ENCODE peak calls at places on chromosomes 6 and 20, in five cellular contexts. One of them, this sample, is unnamed.

GRCh38 chr20:35271904-35272303 is 6.0 kb downstream of the MMP24OS start:
- DNase-seq in WERI-Rb-1: no peak
- DNase-seq in upper lobe of right lung: no peak
- DNase-seq in AG04450: no peak
- DNase-seq in uterus: no peak
- DNase-seq in this sample: no peak

GRCh38 chr20:5078399-5078958 is 41.3 kb downstream of the PCNA start:
- DNase-seq in WERI-Rb-1: no peak
- DNase-seq in upper lobe of right lung: peak; percentile 78
- DNase-seq in AG04450: no peak
- DNase-seq in uterus: no peak
- DNase-seq in this sample: no peak

GRCh38 chr20:36861875-36862801 is 13.8 kb upstream of the TLDC2 start:
- DNase-seq in WERI-Rb-1: peak; percentile 66
- DNase-seq in upper lobe of right lung: peak; percentile 76
- DNase-seq in AG04450: no peak
- DNase-seq in uterus: peak; percentile 90
- DNase-seq in this sample: peak; percentile 88

GRCh38 chr20:38810926-38811325 is 5.4 kb downstream of the PPP1R16B start:
- DNase-seq in WERI-Rb-1: no peak
- DNase-seq in upper lobe of right lung: no peak
- DNase-seq in AG04450: no peak
- DNase-seq in uterus: no peak
- DNase-seq in this sample: no peak

GRCh38 chr6:128111096-128111495 is 210.2 kb upstream of the THEMIS start:
- DNase-seq in WERI-Rb-1: no peak
- DNase-seq in upper lobe of right lung: no peak
- DNase-seq in AG04450: no peak
- DNase-seq in uterus: no peak
- DNase-seq in this sample: no peak

GRCh38 chr6:55666811-55667210 is 87.8 kb upstream of the HMGCLL1 start:
- DNase-seq in WERI-Rb-1: no peak
- DNase-seq in upper lobe of right lung: no peak
- DNase-seq in AG04450: no peak
- DNase-seq in uterus: no peak
- DNase-seq in this sample: no peak

GRCh38 chr6:10390495-10391298 is 24.2 kb downstream of the TFAP2A start:
- DNase-seq in WERI-Rb-1: no peak
- DNase-seq in upper lobe of right lung: no peak
- DNase-seq in AG04450: no peak
- DNase-seq in uterus: no peak
- DNase-seq in this sample: no peak

GRCh38 chr20:36279362-36279761 is 26.8 kb upstream of the DLGAP4 start:
- DNase-seq in WERI-Rb-1: no peak
- DNase-seq in upper lobe of right lung: no peak
- DNase-seq in AG04450: no peak
- DNase-seq in uterus: no peak
- DNase-seq in this sample: no peak

GRCh38 chr6:158894192-158894591 is 75.0 kb upstream of the EZR start:
- DNase-seq in WERI-Rb-1: no peak
- DNase-seq in upper lobe of right lung: no peak
- DNase-seq in AG04450: peak; percentile 78
- DNase-seq in uterus: no peak
- DNase-seq in this sample: peak; percentile 90

GRCh38 chr6:84583784-84584183 is 180.6 kb downstream of the TBX18 start:
- DNase-seq in WERI-Rb-1: no peak
- DNase-seq in upper lobe of right lung: no peak
- DNase-seq in AG04450: no peak
- DNase-seq in uterus: no peak
- DNase-seq in this sample: no peak

GRCh38 chr20:34473262-34473883 is 42.8 kb upstream of the DYNLRB1 start:
- DNase-seq in WERI-Rb-1: peak; percentile 85
- DNase-seq in upper lobe of right lung: no peak
- DNase-seq in AG04450: no peak
- DNase-seq in uterus: peak; percentile 45
- DNase-seq in this sample: peak; percentile 25

GRCh38 chr20:19081937-19082336 is 130.5 kb upstream of the SLC24A3 start:
- DNase-seq in WERI-Rb-1: no peak
- DNase-seq in upper lobe of right lung: no peak
- DNase-seq in AG04450: no peak
- DNase-seq in uterus: no peak
- DNase-seq in this sample: no peak

GRCh38 chr6:156396068-156396771 is 381.0 kb upstream of the ARID1B start:
- DNase-seq in WERI-Rb-1: no peak
- DNase-seq in upper lobe of right lung: no peak
- DNase-seq in AG04450: no peak
- DNase-seq in uterus: no peak
- DNase-seq in this sample: no peak

GRCh38 chr6:13560651-13561044 is 13.8 kb upstream of the SIRT5 start:
- DNase-seq in WERI-Rb-1: no peak
- DNase-seq in upper lobe of right lung: no peak
- DNase-seq in AG04450: no peak
- DNase-seq in uterus: no peak
- DNase-seq in this sample: no peak

GRCh38 chr6:91505199-91505598 is 918.3 kb upstream of the MAP3K7 start:
- DNase-seq in WERI-Rb-1: no peak
- DNase-seq in upper lobe of right lung: no peak
- DNase-seq in AG04450: no peak
- DNase-seq in uterus: no peak
- DNase-seq in this sample: no peak

GRCh38 chr20:444862-445426 is 17.4 kb downstream of the TBC1D20 start:
- DNase-seq in WERI-Rb-1: no peak
- DNase-seq in upper lobe of right lung: no peak
- DNase-seq in AG04450: no peak
- DNase-seq in uterus: no peak
- DNase-seq in this sample: no peak

GRCh38 chr6:29487660-29488059 is at the start of gene MAS1L:
- DNase-seq in WERI-Rb-1: no peak
- DNase-seq in upper lobe of right lung: no peak
- DNase-seq in AG04450: no peak
- DNase-seq in uterus: no peak
- DNase-seq in this sample: no peak

GRCh38 chr6:52416629-52417151 is 3.5 kb upstream of the EFHC1 start:
- DNase-seq in WERI-Rb-1: peak; percentile 58
- DNase-seq in upper lobe of right lung: no peak
- DNase-seq in AG04450: no peak
- DNase-seq in uterus: no peak
- DNase-seq in this sample: peak; percentile 50

GRCh38 chr6:52415333-52415732 is 4.8 kb upstream of the EFHC1 start:
- DNase-seq in WERI-Rb-1: no peak
- DNase-seq in upper lobe of right lung: no peak
- DNase-seq in AG04450: no peak
- DNase-seq in uterus: no peak
- DNase-seq in this sample: no peak

GRCh38 chr6:52417675-52418111 is 2.4 kb upstream of the EFHC1 start:
- DNase-seq in WERI-Rb-1: peak; percentile 33
- DNase-seq in upper lobe of right lung: no peak
- DNase-seq in AG04450: no peak
- DNase-seq in uterus: no peak
- DNase-seq in this sample: peak; percentile 77

GRCh38 chr6:52418606-52419005 is 1.5 kb upstream of the EFHC1 start:
- DNase-seq in WERI-Rb-1: no peak
- DNase-seq in upper lobe of right lung: no peak
- DNase-seq in AG04450: no peak
- DNase-seq in uterus: no peak
- DNase-seq in this sample: no peak

GRCh38 chr6:52415917-52416628 is 4.1 kb upstream of the EFHC1 start:
- DNase-seq in WERI-Rb-1: no peak
- DNase-seq in upper lobe of right lung: no peak
- DNase-seq in AG04450: no peak
- DNase-seq in uterus: no peak
- DNase-seq in this sample: no peak
- H3K4me3 ChIP-seq in WERI-Rb-1: no peak overlapping the region
- H3K4me3 ChIP-seq in upper lobe of right lung: no peak overlapping the region
- H3K4me3 ChIP-seq in AG04450: no peak overlapping the region
- H3K4me3 ChIP-seq in uterus: no peak overlapping the region
- H3K4me3 ChIP-seq in this sample: no peak overlapping the region

DNA sequence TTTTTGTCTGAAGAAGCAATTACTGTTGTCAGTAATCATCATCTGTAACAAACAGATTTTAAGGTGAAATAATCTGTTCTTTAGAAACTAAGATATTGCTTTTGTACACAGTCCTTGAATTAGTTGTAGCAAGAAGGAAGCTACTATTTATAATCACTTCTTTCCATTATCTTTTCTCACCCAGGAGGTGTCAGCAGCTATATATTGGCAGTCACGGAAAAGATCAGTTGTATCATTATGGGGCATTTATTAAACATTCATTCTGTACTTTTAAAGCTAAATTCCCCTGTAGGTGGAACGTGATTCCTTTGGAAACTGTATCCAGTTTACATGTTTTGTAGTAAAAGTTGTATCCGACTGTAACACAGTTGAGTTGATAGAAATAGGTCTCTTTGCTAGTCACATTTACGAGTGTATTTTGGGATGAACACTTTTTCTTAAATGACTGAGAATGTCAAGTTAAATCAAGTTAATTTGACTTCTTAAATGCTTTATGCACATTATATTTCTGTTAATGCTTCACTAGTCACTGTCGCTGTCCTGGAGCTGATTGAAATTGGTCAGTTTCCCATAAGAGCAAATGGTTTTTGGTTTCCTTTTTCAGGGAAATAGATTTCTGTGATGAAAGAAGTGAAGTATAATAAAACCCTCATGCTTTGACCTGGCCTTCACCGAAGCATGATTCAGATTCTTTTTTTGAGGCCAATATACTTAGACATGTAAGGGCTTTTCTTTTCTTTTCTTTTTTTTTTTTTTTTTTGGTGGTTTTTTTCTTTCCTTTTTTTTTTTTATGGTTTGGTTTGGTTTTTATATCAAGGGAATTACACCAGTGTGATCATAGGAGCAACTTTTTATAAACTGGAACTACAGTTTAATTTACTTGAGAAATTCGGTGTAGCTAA is 5.1 kb downstream of the QKI start:
- DNase-seq in WERI-Rb-1: no peak
- DNase-seq in upper lobe of right lung: no peak
- DNase-seq in AG04450: no peak
- DNase-seq in uterus: no peak
- DNase-seq in this sample: no peak
- H3K4me3 ChIP-seq in WERI-Rb-1: no peak overlapping the region
- H3K4me3 ChIP-seq in upper lobe of right lung: peak overlapping the region; percentile 83
- H3K4me3 ChIP-seq in AG04450: peak overlapping the region; percentile 23
- H3K4me3 ChIP-seq in uterus: peak overlapping the region; percentile 14
- H3K4me3 ChIP-seq in this sample: peak overlapping the region; percentile 65

DNA sequence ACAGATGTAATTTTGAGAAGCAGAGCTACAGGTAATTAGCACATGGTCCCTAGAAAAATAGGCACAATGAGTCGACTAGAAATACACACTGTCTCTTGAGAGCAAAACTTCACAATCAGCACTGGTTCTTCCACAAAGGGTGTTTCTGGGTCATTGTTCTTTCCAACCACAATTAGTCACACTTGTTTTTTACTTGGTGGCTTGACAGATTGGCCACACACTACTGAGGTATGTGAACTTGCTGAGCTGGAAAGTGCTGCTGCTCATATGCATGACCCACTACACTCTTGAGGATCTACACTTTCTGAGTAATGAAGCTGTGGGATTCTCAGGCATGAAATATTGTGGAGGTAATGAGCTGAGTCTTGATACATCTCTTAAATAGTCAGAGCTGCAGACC is 347.7 kb downstream of the BCKDHB start:
- DNase-seq in WERI-Rb-1: no peak
- DNase-seq in upper lobe of right lung: no peak
- DNase-seq in AG04450: no peak
- DNase-seq in uterus: no peak
- DNase-seq in this sample: peak; percentile 76
- H3K4me3 ChIP-seq in WERI-Rb-1: no peak overlapping the region
- H3K4me3 ChIP-seq in upper lobe of right lung: no peak overlapping the region
- H3K4me3 ChIP-seq in AG04450: no peak overlapping the region
- H3K4me3 ChIP-seq in uterus: no peak overlapping the region
- H3K4me3 ChIP-seq in this sample: no peak overlapping the region

DNA sequence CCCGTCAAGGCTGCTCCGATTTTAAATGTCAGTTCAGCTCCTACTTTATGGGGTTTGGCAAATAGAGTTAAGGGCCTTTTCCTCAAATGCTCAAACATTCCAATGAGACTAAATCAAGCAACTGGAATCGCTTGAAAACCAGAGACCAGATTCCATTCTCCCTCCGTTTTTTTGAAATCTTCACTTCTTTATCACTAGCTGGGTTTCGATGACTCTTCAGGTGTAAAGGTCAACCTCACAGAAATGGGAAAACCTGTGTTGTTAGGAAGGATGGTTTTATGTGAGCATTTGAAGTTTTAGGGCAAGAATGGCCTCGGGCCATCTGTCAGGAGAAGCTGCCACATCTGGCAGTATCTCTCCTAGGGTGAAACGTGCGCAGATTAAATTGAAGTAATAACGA is 24.9 kb downstream of the TTLL2 start:
- DNase-seq in WERI-Rb-1: no peak
- DNase-seq in upper lobe of right lung: no peak
- DNase-seq in AG04450: no peak
- DNase-seq in uterus: no peak
- DNase-seq in this sample: no peak
- H3K4me3 ChIP-seq in WERI-Rb-1: no peak overlapping the region
- H3K4me3 ChIP-seq in upper lobe of right lung: peak overlapping the region; percentile 52
- H3K4me3 ChIP-seq in AG04450: no peak overlapping the region
- H3K4me3 ChIP-seq in uterus: no peak overlapping the region
- H3K4me3 ChIP-seq in this sample: no peak overlapping the region

GRCh38 chr20:10501377-10501776 is 66.3 kb downstream of the SLX4IP start:
- DNase-seq in WERI-Rb-1: no peak
- DNase-seq in upper lobe of right lung: peak; percentile 75
- DNase-seq in AG04450: no peak
- DNase-seq in uterus: no peak
- DNase-seq in this sample: no peak
- H3K4me3 ChIP-seq in WERI-Rb-1: no peak overlapping the region
- H3K4me3 ChIP-seq in upper lobe of right lung: peak overlapping the region; percentile 6
- H3K4me3 ChIP-seq in AG04450: no peak overlapping the region
- H3K4me3 ChIP-seq in uterus: no peak overlapping the region
- H3K4me3 ChIP-seq in this sample: no peak overlapping the region

This sample was measured in HFF-Myc.